ENCODE peak calls at places on chromosomes 13 and 19, in six cellular contexts. One of them, this sample, is unnamed.

GRCh38 chr13:70623260-70623659 is 515.0 kb upstream of the KLHL1 start:
- DNase-seq in skeletal muscle cell: no peak
- DNase-seq in CD8-positive, alpha-beta T cell: no peak
- DNase-seq in mesenchymal stem cell: peak; percentile 18
- DNase-seq in neural progenitor cell: peak; percentile 2
- DNase-seq in fibroblast of pulmonary artery: peak; percentile 36
- DNase-seq in this sample: no peak

GRCh38 chr13:73945871-73946270 is 188.3 kb downstream of the KLF12 start:
- DNase-seq in skeletal muscle cell: no peak
- DNase-seq in fibroblast of pulmonary artery: no peak
- DNase-seq in CD8-positive, alpha-beta T cell: no peak
- DNase-seq in mesenchymal stem cell: no peak
- DNase-seq in neural progenitor cell: peak; percentile 71
- DNase-seq in this sample: peak; percentile 18

GRCh38 chr13:49669735-49670309 is 21.5 kb downstream of the EBPL start:
- DNase-seq in neural progenitor cell: peak; percentile 77
- DNase-seq in skeletal muscle cell: no peak
- DNase-seq in fibroblast of pulmonary artery: peak; percentile 86
- DNase-seq in mesenchymal stem cell: peak; percentile 82
- DNase-seq in CD8-positive, alpha-beta T cell: peak; percentile 15
- DNase-seq in this sample: no peak

GRCh38 chr13:43484432-43485225 is 302.1 kb downstream of the ENOX1 start:
- DNase-seq in mesenchymal stem cell: no peak
- DNase-seq in fibroblast of pulmonary artery: no peak
- DNase-seq in neural progenitor cell: no peak
- DNase-seq in CD8-positive, alpha-beta T cell: no peak
- DNase-seq in skeletal muscle cell: no peak
- DNase-seq in this sample: peak; percentile 25

GRCh38 chr13:73303858-73304257 is 245.1 kb downstream of the KLF5 start:
- DNase-seq in mesenchymal stem cell: no peak
- DNase-seq in skeletal muscle cell: peak; percentile 29
- DNase-seq in fibroblast of pulmonary artery: peak; percentile 10
- DNase-seq in neural progenitor cell: no peak
- DNase-seq in CD8-positive, alpha-beta T cell: no peak
- DNase-seq in this sample: no peak

GRCh38 chr13:20405691-20406090 is 120.0 kb downstream of the CRYL1 start:
- DNase-seq in neural progenitor cell: peak; percentile 72
- DNase-seq in mesenchymal stem cell: no peak
- DNase-seq in skeletal muscle cell: no peak
- DNase-seq in CD8-positive, alpha-beta T cell: no peak
- DNase-seq in fibroblast of pulmonary artery: no peak
- DNase-seq in this sample: no peak

GRCh38 chr13:42740753-42741152 is 40.6 kb upstream of the FAM216B start:
- DNase-seq in CD8-positive, alpha-beta T cell: no peak
- DNase-seq in neural progenitor cell: no peak
- DNase-seq in fibroblast of pulmonary artery: peak; percentile 39
- DNase-seq in skeletal muscle cell: no peak
- DNase-seq in mesenchymal stem cell: no peak
- DNase-seq in this sample: peak; percentile 23

GRCh38 chr13:36193151-36193855 is 21.1 kb downstream of the SOHLH2 start:
- DNase-seq in CD8-positive, alpha-beta T cell: no peak
- DNase-seq in skeletal muscle cell: no peak
- DNase-seq in mesenchymal stem cell: no peak
- DNase-seq in neural progenitor cell: no peak
- DNase-seq in fibroblast of pulmonary artery: peak; percentile 57
- DNase-seq in this sample: no peak

GRCh38 chr13:80012281-80012680 is 328.6 kb downstream of the SPRY2 start:
- DNase-seq in fibroblast of pulmonary artery: peak; percentile 42
- DNase-seq in skeletal muscle cell: no peak
- DNase-seq in neural progenitor cell: no peak
- DNase-seq in CD8-positive, alpha-beta T cell: no peak
- DNase-seq in mesenchymal stem cell: no peak
- DNase-seq in this sample: no peak

DNA sequence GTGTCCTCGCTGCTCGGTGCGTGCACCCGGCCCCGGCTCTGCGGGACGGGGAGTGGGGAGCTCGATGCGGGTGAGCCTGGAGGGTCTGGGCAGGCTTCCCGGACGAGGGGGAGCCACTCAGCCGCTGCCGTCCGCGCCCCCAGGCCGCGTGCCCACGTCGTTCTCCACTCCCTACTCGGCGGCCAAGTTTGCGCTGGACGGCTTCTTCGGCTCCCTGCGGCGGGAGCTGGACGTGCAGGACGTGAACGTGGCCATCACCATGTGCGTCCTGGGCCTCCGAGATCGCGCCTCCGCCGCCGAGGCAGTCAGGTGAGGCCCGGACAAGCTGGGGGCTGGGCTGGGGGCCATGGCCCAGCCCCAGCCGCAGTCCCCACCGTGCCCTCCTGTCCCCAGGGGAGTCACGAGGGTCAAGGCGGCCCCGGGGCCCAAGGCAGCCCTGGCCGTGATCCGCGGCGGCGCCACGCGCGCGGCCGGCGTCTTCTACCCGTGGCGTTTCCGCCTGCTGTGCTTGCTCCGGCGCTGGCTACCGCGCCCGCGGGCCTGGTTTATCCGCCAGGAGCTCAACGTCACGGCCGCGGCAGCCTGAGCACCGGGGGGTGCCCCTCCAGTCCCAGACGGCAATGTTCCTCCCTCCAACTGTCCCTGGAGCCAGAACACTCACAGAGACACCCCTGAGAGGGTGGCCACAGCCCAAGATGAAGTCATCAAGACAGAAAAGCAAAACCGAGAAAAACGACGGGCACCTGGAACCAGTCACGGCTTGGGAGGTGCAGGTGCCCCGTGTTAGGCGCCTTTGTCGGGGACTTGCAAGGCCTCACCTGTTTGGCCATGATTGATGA is 2.5 kb upstream of the RPL36 start:
- DNase-seq in CD8-positive, alpha-beta T cell: no peak
- DNase-seq in skeletal muscle cell: no peak
- DNase-seq in fibroblast of pulmonary artery: no peak
- DNase-seq in neural progenitor cell: no peak
- DNase-seq in mesenchymal stem cell: no peak
- DNase-seq in this sample: no peak
- H3K4me3 ChIP-seq in CD8-positive, alpha-beta T cell: peak overlapping the region; percentile 59
- H3K4me3 ChIP-seq in skeletal muscle cell: peak overlapping the region; percentile 56
- H3K4me3 ChIP-seq in fibroblast of pulmonary artery: peak overlapping the region; percentile 55
- H3K4me3 ChIP-seq in neural progenitor cell: no peak overlapping the region
- H3K4me3 ChIP-seq in mesenchymal stem cell: peak overlapping the region; percentile 78
- H3K4me3 ChIP-seq in this sample: peak overlapping the region; percentile 65

GRCh38 chr19:55087542-55087935 is 11.9 kb downstream of the EPS8L1 start:
- DNase-seq in mesenchymal stem cell: no peak
- DNase-seq in CD8-positive, alpha-beta T cell: no peak
- DNase-seq in skeletal muscle cell: no peak
- DNase-seq in neural progenitor cell: no peak
- DNase-seq in fibroblast of pulmonary artery: peak; percentile 26
- DNase-seq in this sample: no peak
- H3K4me3 ChIP-seq in mesenchymal stem cell: peak overlapping the region; percentile 77
- H3K4me3 ChIP-seq in CD8-positive, alpha-beta T cell: peak overlapping the region; percentile 34
- H3K4me3 ChIP-seq in skeletal muscle cell: peak overlapping the region; percentile 58
- H3K4me3 ChIP-seq in neural progenitor cell: peak overlapping the region; percentile 68
- H3K4me3 ChIP-seq in fibroblast of pulmonary artery: peak overlapping the region; percentile 60
- H3K4me3 ChIP-seq in this sample: peak overlapping the region; percentile 51

DNA sequence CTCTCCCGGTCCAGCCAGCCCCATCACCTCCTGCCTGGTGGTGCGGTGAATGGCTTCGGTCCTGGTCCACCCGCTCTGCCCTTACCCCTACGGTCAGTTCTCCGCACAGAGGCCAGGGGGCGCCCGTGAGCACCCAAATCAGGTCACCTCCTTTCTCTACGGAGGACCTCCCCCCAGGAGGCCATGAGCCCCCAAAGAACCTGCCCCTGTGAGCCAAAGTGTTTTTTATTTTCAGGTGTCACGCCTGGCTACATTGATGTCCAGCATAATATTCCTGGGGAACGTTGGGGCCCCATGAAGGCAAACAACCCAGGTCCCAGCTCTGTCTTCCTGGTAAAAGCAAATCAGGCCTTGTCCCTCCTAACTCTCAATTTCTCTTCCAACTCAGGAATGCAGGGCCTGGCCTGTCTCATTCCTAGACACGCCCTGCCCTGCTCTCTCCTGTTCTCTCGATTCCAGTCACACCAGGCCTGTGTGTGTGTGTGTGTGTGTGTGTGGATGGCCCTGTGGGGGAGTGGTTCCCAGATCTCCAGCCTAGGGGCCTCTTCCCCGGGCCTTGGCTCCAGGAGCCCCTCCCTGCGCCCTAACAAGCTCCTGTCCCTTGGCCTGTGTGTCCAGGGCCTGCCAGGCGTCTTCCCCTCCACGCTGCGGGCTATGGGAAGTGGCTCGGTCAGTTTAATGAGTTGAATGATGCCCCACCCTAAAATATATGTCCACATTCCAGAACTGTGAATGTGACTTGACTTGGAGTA is 9.7 kb upstream of the GIPC1 start:
- DNase-seq in mesenchymal stem cell: peak; percentile 86
- DNase-seq in skeletal muscle cell: peak; percentile 33
- DNase-seq in CD8-positive, alpha-beta T cell: peak; percentile 82
- DNase-seq in neural progenitor cell: peak; percentile 70
- DNase-seq in fibroblast of pulmonary artery: peak; percentile 56
- DNase-seq in this sample: no peak
- H3K4me3 ChIP-seq in mesenchymal stem cell: no peak overlapping the region
- H3K4me3 ChIP-seq in skeletal muscle cell: no peak overlapping the region
- H3K4me3 ChIP-seq in CD8-positive, alpha-beta T cell: peak overlapping the region; percentile 25
- H3K4me3 ChIP-seq in neural progenitor cell: no peak overlapping the region
- H3K4me3 ChIP-seq in fibroblast of pulmonary artery: no peak overlapping the region
- H3K4me3 ChIP-seq in this sample: no peak overlapping the region

GRCh38 chr19:38395381-38396127 is 7.1 kb downstream of the SPRED3 start:
- DNase-seq in neural progenitor cell: peak; percentile 1
- DNase-seq in skeletal muscle cell: no peak
- DNase-seq in fibroblast of pulmonary artery: no peak
- DNase-seq in CD8-positive, alpha-beta T cell: peak; percentile 30
- DNase-seq in mesenchymal stem cell: no peak
- DNase-seq in this sample: no peak
- H3K4me3 ChIP-seq in neural progenitor cell: no peak overlapping the region
- H3K4me3 ChIP-seq in skeletal muscle cell: no peak overlapping the region
- H3K4me3 ChIP-seq in fibroblast of pulmonary artery: no peak overlapping the region
- H3K4me3 ChIP-seq in CD8-positive, alpha-beta T cell: peak overlapping the region; percentile 47
- H3K4me3 ChIP-seq in mesenchymal stem cell: no peak overlapping the region
- H3K4me3 ChIP-seq in this sample: no peak overlapping the region

GRCh38 chr19:2627319-2627829 is 75.1 kb downstream of the GNG7 start:
- DNase-seq in skeletal muscle cell: peak; percentile 95
- DNase-seq in CD8-positive, alpha-beta T cell: no peak
- DNase-seq in mesenchymal stem cell: peak; percentile 97
- DNase-seq in fibroblast of pulmonary artery: peak; percentile 96
- DNase-seq in neural progenitor cell: no peak
- DNase-seq in this sample: peak; percentile 89
- H3K4me3 ChIP-seq in skeletal muscle cell: no peak overlapping the region
- H3K4me3 ChIP-seq in CD8-positive, alpha-beta T cell: no peak overlapping the region
- H3K4me3 ChIP-seq in mesenchymal stem cell: no peak overlapping the region
- H3K4me3 ChIP-seq in fibroblast of pulmonary artery: no peak overlapping the region
- H3K4me3 ChIP-seq in neural progenitor cell: no peak overlapping the region
- H3K4me3 ChIP-seq in this sample: no peak overlapping the region

GRCh38 chr13:68345963-68346362 is 1115.8 kb upstream of the PCDH9 start:
- DNase-seq in CD8-positive, alpha-beta T cell: no peak
- DNase-seq in mesenchymal stem cell: no peak
- DNase-seq in neural progenitor cell: no peak
- DNase-seq in skeletal muscle cell: no peak
- DNase-seq in fibroblast of pulmonary artery: no peak
- DNase-seq in this sample: no peak
- H3K4me3 ChIP-seq in CD8-positive, alpha-beta T cell: no peak overlapping the region
- H3K4me3 ChIP-seq in mesenchymal stem cell: no peak overlapping the region
- H3K4me3 ChIP-seq in neural progenitor cell: no peak overlapping the region
- H3K4me3 ChIP-seq in skeletal muscle cell: no peak overlapping the region
- H3K4me3 ChIP-seq in fibroblast of pulmonary artery: no peak overlapping the region
- H3K4me3 ChIP-seq in this sample: no peak overlapping the region

This sample was measured in gastrocnemius medialis.